ENCODE peak calls at places on chromosomes 3 and 15, in six cellular contexts. T, Y, C, I, H and G are unnamed samples.

GRCh38 chr15:72306211-72306785 is 13.7 kb downstream of the CELF6 start:
- DNase-seq in T (no peak), Y (peak; percentile 17), C (peak; percentile 57), I (no peak), H (peak; percentile 17), G (peak; percentile 38)

GRCh38 chr3:121992601-121993560 is 29.2 kb downstream of the ILDR1 start:
- DNase-seq in T (no peak), Y (no peak), C (no peak), I (no peak), H (no peak), G (no peak)

GRCh38 chr3:185984203-185984602 is 46.4 kb upstream of the TRA2B start:
- DNase-seq in T (no peak), Y (no peak), C (no peak), I (no peak), H (no peak), G (no peak)

GRCh38 chr3:100927775-100928174 is 65.4 kb downstream of the ABI3BP start:
- DNase-seq in T (no peak), Y (no peak), C (peak; percentile 76), I (no peak), H (no peak), G (no peak)

GRCh38 chr15:92506506-92506905 is 112.8 kb downstream of the ST8SIA2 start:
- DNase-seq in T (no peak), Y (no peak), C (no peak), I (no peak), H (no peak), G (no peak)

GRCh38 chr3:66133050-66133757 is 87.6 kb upstream of the SLC25A26 start:
- DNase-seq in T (no peak), Y (no peak), C (peak; percentile 78), I (peak; percentile 11), H (no peak), G (no peak)

GRCh38 chr15:85865070-85865684 is 70.5 kb upstream of the KLHL25 start:
- DNase-seq in T (peak; percentile 72), Y (no peak), C (peak; percentile 48), I (peak; percentile 59), H (no peak), G (peak; percentile 67)

GRCh38 chr3:84125201-84125721 is 833.5 kb upstream of the CADM2 start:
- DNase-seq in T (no peak), Y (no peak), C (no peak), I (no peak), H (no peak), G (no peak)

GRCh38 chr15:75620776-75621536 is 4.6 kb downstream of the SNUPN start:
- DNase-seq in T (no peak), Y (no peak), C (peak; percentile 94), I (no peak), H (no peak), G (no peak)